ENCODE peak calls at places on chromosomes 6 and 20, in six cellular contexts. One of them, this sample, is unnamed.

GRCh38 chr6:37777272-37777736 is 42.2 kb upstream of the ZFAND3 start:
- DNase-seq in K562: no peak
- DNase-seq in H1: no peak
- DNase-seq in GM12878: peak
- DNase-seq in HepG2: no peak
- DNase-seq in GM12891: no peak
- DNase-seq in this sample: no peak

GRCh38 chr20:38985603-38986170 is 23.5 kb downstream of the DHX35 start:
- DNase-seq in HepG2: peak
- DNase-seq in GM12878: peak
- DNase-seq in K562: no peak
- DNase-seq in GM12891: no peak
- DNase-seq in H1: no peak
- DNase-seq in this sample: no peak

GRCh38 chr20:24972341-24972740 is 20.2 kb downstream of the APMAP start:
- DNase-seq in H1: no peak
- DNase-seq in HepG2: no peak
- DNase-seq in GM12878: no peak
- DNase-seq in K562: no peak
- DNase-seq in GM12891: no peak
- DNase-seq in this sample: no peak

GRCh38 chr6:346389-347030 is 45.0 kb upstream of the IRF4 start:
- DNase-seq in K562: no peak
- DNase-seq in H1: no peak
- DNase-seq in GM12878: no peak
- DNase-seq in HepG2: no peak
- DNase-seq in GM12891: no peak
- DNase-seq in this sample: no peak

GRCh38 chr20:50399917-50400704 is 110.1 kb upstream of the PTPN1 start:
- DNase-seq in H1: no peak
- DNase-seq in GM12891: no peak
- DNase-seq in HepG2: peak
- DNase-seq in GM12878: no peak
- DNase-seq in K562: no peak
- DNase-seq in this sample: no peak

GRCh38 chr20:5662769-5663168 is 87.4 kb upstream of the SHLD1 start:
- DNase-seq in H1: no peak
- DNase-seq in GM12878: no peak
- DNase-seq in HepG2: no peak
- DNase-seq in K562: no peak
- DNase-seq in GM12891: no peak
- DNase-seq in this sample: no peak

GRCh38 chr6:64281167-64281566 is 645.6 kb downstream of the PHF3 start:
- DNase-seq in HepG2: no peak
- DNase-seq in GM12878: no peak
- DNase-seq in GM12891: no peak
- DNase-seq in K562: no peak
- DNase-seq in H1: no peak
- DNase-seq in this sample: no peak

GRCh38 chr6:42744351-42744890 is 1.5 kb downstream of the TBCC start:
- DNase-seq in GM12891: no peak
- DNase-seq in HepG2: no peak
- DNase-seq in H1: no peak
- DNase-seq in K562: no peak
- DNase-seq in GM12878: no peak
- DNase-seq in this sample: no peak

GRCh38 chr6:112296122-112296521 is 41.8 kb upstream of the LAMA4 start:
- DNase-seq in HepG2: peak
- DNase-seq in K562: no peak
- DNase-seq in GM12878: no peak
- DNase-seq in H1: no peak
- DNase-seq in GM12891: no peak
- DNase-seq in this sample: no peak

GRCh38 chr20:62727584-62728027 is 19.0 kb downstream of the NTSR1 start:
- DNase-seq in HepG2: no peak
- DNase-seq in H1: no peak
- DNase-seq in GM12891: no peak
- DNase-seq in GM12878: no peak
- DNase-seq in K562: no peak
- DNase-seq in this sample: no peak

GRCh38 chr6:25613415-25613814 is 38.6 kb upstream of the SCGN start:
- DNase-seq in K562: no peak
- DNase-seq in GM12891: no peak
- DNase-seq in GM12878: no peak
- DNase-seq in H1: no peak
- DNase-seq in HepG2: no peak
- DNase-seq in this sample: no peak

GRCh38 chr6:42692151-42692911 is 30.1 kb downstream of the PRPH2 start:
- DNase-seq in K562: no peak
- DNase-seq in HepG2: no peak
- DNase-seq in GM12891: no peak
- DNase-seq in GM12878: no peak
- DNase-seq in H1: no peak
- DNase-seq in this sample: no peak

GRCh38 chr20:24160563-24161355 is 172.2 kb upstream of the GGTLC1 start:
- DNase-seq in HepG2: peak
- DNase-seq in GM12878: no peak
- DNase-seq in H1: no peak
- DNase-seq in GM12891: no peak
- DNase-seq in K562: peak
- DNase-seq in this sample: no peak

GRCh38 chr20:56383334-56383733 is 8.7 kb downstream of the AURKA start:
- DNase-seq in HepG2: no peak
- DNase-seq in GM12891: no peak
- DNase-seq in H1: no peak
- DNase-seq in K562: no peak
- DNase-seq in GM12878: no peak
- DNase-seq in this sample: no peak

GRCh38 chr6:33947916-33948594 is 144.3 kb upstream of the MLN start:
- DNase-seq in HepG2: no peak
- DNase-seq in K562: no peak
- DNase-seq in GM12878: no peak
- DNase-seq in H1: no peak
- DNase-seq in GM12891: no peak
- DNase-seq in this sample: no peak

GRCh38 chr20:52943185-52943841 is 28.8 kb upstream of the TSHZ2 start:
- DNase-seq in H1: no peak
- DNase-seq in GM12878: no peak
- DNase-seq in HepG2: peak
- DNase-seq in K562: no peak
- DNase-seq in GM12891: no peak
- DNase-seq in this sample: no peak

GRCh38 chr6:38493929-38494547 is 145.7 kb downstream of the BTBD9 start:
- DNase-seq in H1: peak
- DNase-seq in GM12891: no peak
- DNase-seq in K562: peak
- DNase-seq in HepG2: peak
- DNase-seq in GM12878: peak
- DNase-seq in this sample: no peak

GRCh38 chr6:55293116-55293515 is 34.2 kb upstream of the GFRAL start:
- DNase-seq in GM12878: no peak
- DNase-seq in HepG2: peak
- DNase-seq in GM12891: no peak
- DNase-seq in H1: no peak
- DNase-seq in K562: peak
- DNase-seq in this sample: no peak

GRCh38 chr20:58251979-58252591 is 23.6 kb upstream of the ANKRD60 start:
- DNase-seq in HepG2: peak
- DNase-seq in GM12891: no peak
- DNase-seq in GM12878: no peak
- DNase-seq in K562: peak
- DNase-seq in H1: no peak
- DNase-seq in this sample: no peak

GRCh38 chr6:5205877-5206840 is 54.6 kb downstream of the LYRM4 start:
- DNase-seq in HepG2: peak
- DNase-seq in GM12878: no peak
- DNase-seq in GM12891: no peak
- DNase-seq in K562: no peak
- DNase-seq in H1: no peak
- DNase-seq in this sample: no peak

GRCh38 chr6:90284745-90285481 is 11.7 kb downstream of the BACH2 start:
- DNase-seq in GM12878: peak
- DNase-seq in HepG2: no peak
- DNase-seq in H1: no peak
- DNase-seq in GM12891: no peak
- DNase-seq in K562: no peak
- DNase-seq in this sample: no peak

GRCh38 chr20:46973801-46974200 is 79.2 kb downstream of the EYA2 start:
- DNase-seq in H1: no peak
- DNase-seq in GM12891: no peak
- DNase-seq in K562: no peak
- DNase-seq in GM12878: no peak
- DNase-seq in HepG2: no peak
- DNase-seq in this sample: no peak

GRCh38 chr6:151075527-151075926 is 164.2 kb upstream of the AKAP12 start:
- DNase-seq in K562: no peak
- DNase-seq in H1: no peak
- DNase-seq in HepG2: no peak
- DNase-seq in GM12878: no peak
- DNase-seq in GM12891: no peak
- DNase-seq in this sample: no peak

GRCh38 chr6:68634503-68635411 is at the start of gene ADGRB3:
- DNase-seq in GM12891: peak
- DNase-seq in GM12878: no peak
- DNase-seq in K562: peak
- DNase-seq in H1: no peak
- DNase-seq in HepG2: peak
- DNase-seq in this sample: peak

GRCh38 chr6:36777806-36778205 is 61.4 kb downstream of the CPNE5 start:
- DNase-seq in GM12891: no peak
- DNase-seq in K562: no peak
- DNase-seq in H1: no peak
- DNase-seq in HepG2: no peak
- DNase-seq in GM12878: no peak
- DNase-seq in this sample: no peak

GRCh38 chr6:85551264-85551663 is 42.4 kb downstream of the SNX14 start:
- DNase-seq in GM12891: no peak
- DNase-seq in HepG2: no peak
- DNase-seq in H1: no peak
- DNase-seq in K562: peak
- DNase-seq in GM12878: no peak
- DNase-seq in this sample: no peak

GRCh38 chr20:50930139-50931047 is 844 bp downstream of the ADNP start:
- DNase-seq in K562: peak
- DNase-seq in GM12891: no peak
- DNase-seq in HepG2: no peak
- DNase-seq in H1: no peak
- DNase-seq in GM12878: no peak
- DNase-seq in this sample: no peak

GRCh38 chr6:9620263-9620662 is 794.6 kb downstream of the TFAP2A start:
- DNase-seq in HepG2: no peak
- DNase-seq in GM12878: no peak
- DNase-seq in K562: no peak
- DNase-seq in H1: no peak
- DNase-seq in GM12891: no peak
- DNase-seq in this sample: no peak

GRCh38 chr6:129844118-129844891 is 16.8 kb downstream of the TMEM244 start:
- DNase-seq in GM12878: no peak
- DNase-seq in HepG2: no peak
- DNase-seq in GM12891: no peak
- DNase-seq in K562: no peak
- DNase-seq in H1: peak
- DNase-seq in this sample: no peak

GRCh38 chr6:127457444-127458064 is 1.6 kb downstream of the KIAA0408 start:
- DNase-seq in K562: no peak
- DNase-seq in GM12891: no peak
- DNase-seq in H1: no peak
- DNase-seq in HepG2: no peak
- DNase-seq in GM12878: no peak
- DNase-seq in this sample: no peak
- TF ChIP-seq TAF1 in K562: no peak
- TF ChIP-seq TAF1 in GM12891: no peak
- TF ChIP-seq TAF1 in H1: no peak
- TF ChIP-seq TAF1 in HepG2: no peak
- TF ChIP-seq TAF1 in GM12878: no peak
- TF ChIP-seq TAF1 in this sample: no peak

DNA sequence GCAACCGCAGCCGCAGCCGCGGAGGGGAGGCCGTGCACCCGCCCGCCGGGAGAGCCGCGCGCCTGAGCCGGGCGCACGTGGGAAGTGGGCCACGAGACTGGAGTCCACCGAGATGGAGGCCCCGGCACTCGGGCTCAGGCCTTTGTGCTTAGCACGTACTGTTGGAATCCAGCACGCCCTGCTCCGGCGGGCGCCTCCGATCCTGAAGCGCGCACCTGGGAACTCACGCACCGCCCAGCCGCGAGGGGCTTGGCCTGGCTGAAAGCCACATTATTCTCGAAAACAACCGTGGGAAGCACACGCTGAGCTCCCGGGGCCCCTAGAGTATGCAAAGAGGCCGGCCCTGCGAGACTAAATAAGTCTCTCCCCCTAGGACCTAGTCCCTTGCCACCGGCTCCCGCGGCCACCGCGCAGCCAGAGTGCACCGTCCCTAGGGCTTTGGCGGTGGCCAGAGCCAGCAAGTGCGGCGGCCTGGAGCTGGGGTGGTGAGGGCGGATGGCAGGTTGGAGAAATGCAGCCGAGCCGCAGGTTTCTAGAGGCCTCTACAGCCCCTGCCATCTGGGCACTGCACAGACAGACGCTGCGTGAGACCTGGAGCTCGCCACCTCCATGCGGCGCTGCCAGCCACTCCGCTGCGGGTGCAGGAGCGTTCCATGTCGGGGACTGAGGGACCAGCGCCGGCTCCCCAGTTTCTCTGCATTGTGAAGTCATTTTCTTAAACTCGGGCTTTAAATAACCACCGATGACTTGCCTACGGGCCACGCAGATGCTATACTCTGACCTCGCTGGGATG is 42.0 kb upstream of the LY86 start:
- DNase-seq in H1: no peak
- DNase-seq in HepG2: no peak
- DNase-seq in K562: no peak
- DNase-seq in GM12891: peak
- DNase-seq in GM12878: no peak
- DNase-seq in this sample: peak
- TF ChIP-seq POLR2AphosphoS5 in H1: no peak
- TF ChIP-seq POLR2AphosphoS5 in HepG2: no peak
- TF ChIP-seq POLR2AphosphoS5 in K562: no peak
- TF ChIP-seq POLR2AphosphoS5 in GM12891: no peak
- TF ChIP-seq POLR2AphosphoS5 in GM12878: peak
- TF ChIP-seq POLR2AphosphoS5 in this sample: no peak

GRCh38 chr6:146543211-146543939 is at the start of gene RAB32:
- DNase-seq in K562: peak
- DNase-seq in GM12891: peak
- DNase-seq in HepG2: peak
- DNase-seq in GM12878: no peak
- DNase-seq in H1: peak
- DNase-seq in this sample: peak
- TF ChIP-seq POLR2A in K562: peak
- TF ChIP-seq POLR2A in GM12891: no peak
- TF ChIP-seq POLR2A in HepG2: peak
- TF ChIP-seq POLR2A in GM12878: no peak
- TF ChIP-seq POLR2A in H1: no peak
- TF ChIP-seq POLR2A in this sample: no peak

DNA sequence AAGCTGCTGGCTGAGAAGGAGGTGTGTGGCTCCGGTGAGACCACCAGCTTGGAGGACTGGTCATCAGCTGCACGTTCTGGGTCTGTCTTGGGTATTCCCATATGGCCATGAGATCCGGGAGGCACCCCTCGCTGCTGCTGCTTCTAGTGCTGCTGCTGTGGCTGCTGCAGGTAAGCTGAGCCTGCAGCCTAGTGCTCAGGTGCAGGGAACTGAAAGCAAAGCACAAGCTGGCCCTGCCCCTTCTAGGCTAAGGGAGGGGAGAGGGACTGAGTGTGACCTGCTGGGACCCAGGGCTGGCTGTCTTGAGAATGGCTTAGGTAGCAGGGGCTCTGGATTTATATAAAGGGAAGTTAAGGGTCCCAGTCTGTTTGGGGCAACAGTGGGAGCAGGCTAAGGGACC is 403 bp downstream of the CDH26 start:
- DNase-seq in GM12891: no peak
- DNase-seq in HepG2: no peak
- DNase-seq in GM12878: no peak
- DNase-seq in K562: no peak
- DNase-seq in H1: no peak
- DNase-seq in this sample: no peak
- TF ChIP-seq TAF1 in GM12891: no peak
- TF ChIP-seq TAF1 in HepG2: no peak
- TF ChIP-seq TAF1 in GM12878: no peak
- TF ChIP-seq TAF1 in K562: no peak
- TF ChIP-seq TAF1 in H1: no peak
- TF ChIP-seq TAF1 in this sample: no peak